ENCODE peak calls at places on chromosomes 11 and 22, in ten cellular contexts. B, N, I, J, C, A, Z, S, M and Y are unnamed samples.
A peak's percentile ranks its signal among the peaks of the same experiment; 100 is the strongest.

GRCh38 chr11:11003226-11003625 is 145.4 kb upstream of the ZBED5 start:
- DNase-seq in B (no peak), N (no peak), I (no peak), J (no peak), C (no peak), A (no peak), Z (no peak), S (no peak), M (no peak), Y (no peak)

GRCh38 chr22:45620707-45621106 is 50.9 kb upstream of the ATXN10 start:
- DNase-seq in B (no peak), N (no peak), I (no peak), J (no peak), C (no peak), A (peak; percentile 22), Z (no peak), S (no peak), M (no peak), Y (no peak)

GRCh38 chr11:69572861-69573260 is 68.1 kb upstream of the CCND1 start:
- DNase-seq in B (no peak), N (no peak), I (no peak), J (no peak), C (no peak), A (no peak), Z (no peak), S (no peak), M (no peak), Y (no peak)

GRCh38 chr11:92632510-92632909 is 336.9 kb upstream of the MTNR1B start:
- DNase-seq in B (no peak), N (no peak), I (no peak), J (no peak), C (no peak), A (peak; percentile 49), Z (no peak), S (no peak), M (no peak), Y (no peak)

GRCh38 chr11:110349109-110349996 is 52.9 kb upstream of the RDX start:
- DNase-seq in B (peak; percentile 81), N (no peak), I (no peak), J (no peak), C (no peak), A (no peak), Z (no peak), S (no peak), M (no peak), Y (no peak)

GRCh38 chr11:68546555-68546954 is 86.0 kb downstream of the PPP6R3 start:
- DNase-seq in B (no peak), N (no peak), I (no peak), J (no peak), C (peak; percentile 14), A (no peak), Z (no peak), S (no peak), M (no peak), Y (no peak)

GRCh38 chr11:117911694-117912093 is 17.5 kb downstream of the TMPRSS13 start:
- DNase-seq in B (no peak), N (no peak), I (peak; percentile 3), J (no peak), C (no peak), A (peak; percentile 22), Z (no peak), S (no peak), M (no peak), Y (no peak)

GRCh38 chr22:45413368-45414211 is at the start of the genes RIBC2 and SMC1B:
- DNase-seq in B (peak; percentile 87), N (no peak), I (no peak), J (peak; percentile 53), C (peak; percentile 71), A (peak; percentile 93), Z (peak; percentile 88), S (peak; percentile 75), M (peak; percentile 78), Y (peak; percentile 75)

GRCh38 chr11:57491371-57492061 is 24.0 kb downstream of the SLC43A1 start:
- DNase-seq in B (peak; percentile 27), N (no peak), I (peak; percentile 67), J (no peak), C (peak; percentile 26), A (peak; percentile 91), Z (peak; percentile 78), S (peak; percentile 34), M (no peak), Y (peak; percentile 70)

GRCh38 chr11:79437981-79438630 is 2.7 kb downstream of the TENM4 start:
- DNase-seq in B (peak; percentile 24), N (no peak), I (no peak), J (peak; percentile 80), C (peak; percentile 79), A (no peak), Z (peak; percentile 75), S (peak; percentile 60), M (peak; percentile 4), Y (peak; percentile 92)

GRCh38 chr11:36340909-36341308 is 44.8 kb downstream of the PRR5L start:
- DNase-seq in B (no peak), N (no peak), I (no peak), J (no peak), C (no peak), A (no peak), Z (no peak), S (no peak), M (no peak), Y (no peak)

GRCh38 chr11:73654482-73655021 is 8.2 kb downstream of the PLEKHB1 start:
- DNase-seq in B (no peak), N (no peak), I (no peak), J (no peak), C (no peak), A (no peak), Z (no peak), S (no peak), M (no peak), Y (no peak)

GRCh38 chr22:44171486-44172076 is 9.1 kb upstream of the PARVG start:
- DNase-seq in B (peak; percentile 24), N (peak; percentile 25), I (no peak), J (no peak), C (no peak), A (no peak), Z (peak; percentile 55), S (no peak), M (no peak), Y (no peak)

DNA sequence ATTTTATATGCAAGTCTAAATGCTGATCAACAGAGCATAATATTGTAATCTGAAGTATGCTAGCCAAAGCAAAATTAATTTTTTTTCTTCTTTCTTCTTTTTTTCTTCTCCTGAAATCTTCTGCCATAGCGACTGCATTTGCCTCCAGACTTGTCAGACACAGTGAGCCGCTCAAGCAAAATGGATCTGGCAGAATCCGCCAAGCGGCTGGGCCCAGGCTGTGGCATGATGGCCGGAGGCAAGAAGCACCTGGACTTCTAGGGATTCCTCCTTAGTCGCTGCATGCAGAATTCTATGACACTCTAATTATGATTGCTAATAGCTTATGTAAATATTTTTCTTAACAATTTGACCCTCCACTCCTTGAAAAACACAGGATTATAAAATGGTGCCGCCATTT is 27.9 kb downstream of the PAX6 start:
- DNase-seq in B (no peak), N (no peak), I (no peak), J (no peak), C (no peak), A (peak; percentile 56), Z (no peak), S (no peak), M (no peak), Y (no peak)
- TF ChIP-seq CTCF in B (no peak), N (no peak), I (no peak), J (no peak), C (no peak), A (no peak), Z (no peak), S (no peak), M (no peak), Y (no peak)

GRCh38 chr22:31870890-31871289 is 73.4 kb upstream of the YWHAH start:
- DNase-seq in B (no peak), N (peak; percentile 62), I (no peak), J (peak; percentile 79), C (peak; percentile 93), A (no peak), Z (no peak), S (peak; percentile 59), M (peak; percentile 30), Y (no peak)
- TF ChIP-seq CTCF in B (no peak), N (peak; percentile 52), I (no peak), J (no peak), C (peak; percentile 56), A (no peak), Z (no peak), S (no peak), M (peak; percentile 12), Y (no peak)

GRCh38 chr11:31830406-31830805 is 19.3 kb upstream of the PAX6 start:
- DNase-seq in B (no peak), N (no peak), I (no peak), J (no peak), C (no peak), A (no peak), Z (no peak), S (no peak), M (no peak), Y (no peak)

GRCh38 chr11:31834237-31834636 is 23.1 kb upstream of the PAX6 start:
- DNase-seq in B (no peak), N (no peak), I (no peak), J (no peak), C (no peak), A (peak; percentile 67), Z (no peak), S (no peak), M (no peak), Y (no peak)
- TF ChIP-seq CTCF in B (no peak), N (no peak), I (peak; percentile 24), J (no peak), C (no peak), A (peak; percentile 67), Z (no peak), S (no peak), M (no peak), Y (no peak)

GRCh38 chr11:6900327-6900999 is 8.2 kb upstream of the OR2D2 start:
- DNase-seq in B (no peak), N (no peak), I (no peak), J (peak; percentile 5), C (peak; percentile 21), A (no peak), Z (no peak), S (no peak), M (no peak), Y (no peak)
- TF ChIP-seq CTCF in B (no peak), N (no peak), I (peak; percentile 17), J (no peak), C (peak; percentile 12), A (peak; percentile 58), Z (no peak), S (no peak), M (no peak), Y (peak; percentile 32)

GRCh38 chr11:123597859-123598258 is 56.6 kb downstream of the SCN3B start:
- DNase-seq in B (no peak), N (no peak), I (no peak), J (no peak), C (no peak), A (no peak), Z (no peak), S (no peak), M (no peak), Y (no peak)
- TF ChIP-seq CTCF in B (no peak), N (no peak), I (peak; percentile 14), J (no peak), C (peak; percentile 31), A (peak; percentile 53), Z (no peak), S (no peak), M (no peak), Y (no peak)